ENCODE peak calls at places on chromosomes 16 and 17, in ten cellular contexts. D is activated CD4-positive, alpha-beta T cell treated with anti-CD3 and anti-CD28 coated beads for 48 hours; G is HCT116; K is fibroblast of the aortic adventitia; B is NCI-H460; S is NCI-H2107; O is iPS-NIHi11; P is suprapubic skin; N is heart left ventricle; E is left ventricle myocardium inferior. C is an unnamed sample.

GRCh38 chr17:75501378-75502071 is 13.8 kb downstream of the CASKIN2 start:
- DNase-seq in D (no peak), G (no peak), K (no peak), B (no peak), S (no peak), O (no peak), P (no peak), N (no peak), E (no peak), C (no peak)

GRCh38 chr17:8935194-8935593 is 30.3 kb downstream of the PIK3R5 start:
- DNase-seq in D (peak), G (no peak), K (no peak), B (peak), S (no peak), O (no peak), P (no peak), N (no peak), E (no peak), C (no peak)

GRCh38 chr17:63705657-63706056 is 5.7 kb upstream of the LIMD2 start:
- DNase-seq in D (no peak), G (no peak), K (no peak), B (no peak), S (no peak), O (no peak), P (peak), N (no peak), E (no peak), C (peak)

GRCh38 chr17:42233148-42233547 is 38.9 kb upstream of the GHDC start:
- DNase-seq in D (no peak), G (no peak), K (peak), B (no peak), S (no peak), O (no peak), P (no peak), N (no peak), E (no peak), C (no peak)

GRCh38 chr16:87598431-87598830 is 3.9 kb upstream of the JPH3 start:
- DNase-seq in D (no peak), G (no peak), K (no peak), B (no peak), S (no peak), O (no peak), P (no peak), N (no peak), E (no peak), C (no peak)

GRCh38 chr17:79084291-79085153 is 9.9 kb downstream of the ENGASE start:
- DNase-seq in D (no peak), G (no peak), K (no peak), B (no peak), S (no peak), O (no peak), P (no peak), N (no peak), E (no peak), C (no peak)

GRCh38 chr17:35052240-35052608 is 11.3 kb downstream of the RFFL start:
- DNase-seq in D (no peak), G (no peak), K (no peak), B (no peak), S (no peak), O (no peak), P (no peak), N (no peak), E (no peak), C (no peak)

GRCh38 chr17:59618894-59619312 is 792 bp upstream of the CLTC start:
- DNase-seq in D (no peak), G (no peak), K (no peak), B (no peak), S (peak), O (peak), P (no peak), N (peak), E (no peak), C (no peak)

GRCh38 chr17:28716740-28717577 is 709 bp downstream of the RAB34 start:
- DNase-seq in D (peak), G (no peak), K (peak), B (no peak), S (no peak), O (no peak), P (no peak), N (peak), E (peak), C (no peak)

GRCh38 chr17:69828087-69828486 is 246.9 kb upstream of the KCNJ16 start:
- DNase-seq in D (no peak), G (no peak), K (peak), B (no peak), S (no peak), O (no peak), P (no peak), N (peak), E (peak), C (peak)

GRCh38 chr17:57962441-57963148 is 7.4 kb upstream of the CUEDC1 start:
- DNase-seq in D (no peak), G (no peak), K (no peak), B (no peak), S (no peak), O (no peak), P (peak), N (no peak), E (no peak), C (no peak)

GRCh38 chr16:19589106-19589505 is 33.6 kb downstream of the VPS35L start:
- DNase-seq in D (no peak), G (no peak), K (no peak), B (no peak), S (no peak), O (no peak), P (no peak), N (no peak), E (no peak), C (no peak)

GRCh38 chr16:17448640-17449638 is 21.8 kb downstream of the XYLT1 start:
- DNase-seq in D (peak), G (no peak), K (no peak), B (peak), S (no peak), O (no peak), P (no peak), N (peak), E (peak), C (no peak)

GRCh38 chr17:10666921-10667320 is 9.8 kb upstream of the MYH3 start:
- DNase-seq in D (no peak), G (no peak), K (no peak), B (no peak), S (no peak), O (no peak), P (no peak), N (no peak), E (no peak), C (no peak)

GRCh38 chr16:68237243-68238028 is 1.5 kb upstream of the ESRP2 start:
- DNase-seq in D (peak), G (peak), K (peak), B (peak), S (peak), O (peak), P (peak), N (peak), E (peak), C (peak)

GRCh38 chr17:80952291-80952690 is 39.4 kb upstream of the CHMP6 start:
- DNase-seq in D (no peak), G (no peak), K (no peak), B (no peak), S (no peak), O (no peak), P (no peak), N (no peak), E (no peak), C (no peak)

GRCh38 chr16:84115919-84116719 is 623 bp downstream of the MBTPS1 start:
- DNase-seq in D (peak), G (no peak), K (peak), B (no peak), S (no peak), O (no peak), P (no peak), N (no peak), E (no peak), C (peak)

GRCh38 chr17:34673995-34674900 is 94.9 kb downstream of the TMEM132E start:
- DNase-seq in D (no peak), G (no peak), K (no peak), B (no peak), S (peak), O (no peak), P (no peak), N (no peak), E (no peak), C (peak)

GRCh38 chr17:2083613-2084128 is 28.8 kb downstream of the HIC1 start:
- DNase-seq in D (no peak), G (no peak), K (no peak), B (no peak), S (no peak), O (no peak), P (no peak), N (no peak), E (no peak), C (no peak)

GRCh38 chr16:28092721-28093382 is 29.3 kb upstream of the GSG1L start:
- DNase-seq in D (no peak), G (no peak), K (no peak), B (no peak), S (no peak), O (peak), P (no peak), N (no peak), E (no peak), C (peak)

GRCh38 chr17:41800601-41801373 is 11.0 kb downstream of the P3H4 start:
- DNase-seq in D (no peak), G (peak), K (peak), B (peak), S (no peak), O (peak), P (no peak), N (no peak), E (no peak), C (peak)

GRCh38 chr17:44334315-44335181 is 9.9 kb upstream of the SLC25A39 start:
- DNase-seq in D (no peak), G (no peak), K (no peak), B (no peak), S (no peak), O (no peak), P (no peak), N (no peak), E (no peak), C (no peak)

GRCh38 chr16:89443727-89444084 is 46.7 kb downstream of the ANKRD11 start:
- DNase-seq in D (no peak), G (no peak), K (no peak), B (no peak), S (no peak), O (no peak), P (no peak), N (no peak), E (peak), C (peak)

GRCh38 chr16:3625911-3626732 is 14.7 kb upstream of the SLX4 start:
- DNase-seq in D (no peak), G (no peak), K (peak), B (no peak), S (no peak), O (no peak), P (peak), N (no peak), E (no peak), C (no peak)

GRCh38 chr16:22948603-22949368 is 134.8 kb downstream of the HS3ST2 start:
- DNase-seq in D (peak), G (peak), K (peak), B (peak), S (no peak), O (peak), P (peak), N (peak), E (peak), C (peak)

GRCh38 chr16:85522842-85523601 is 90.1 kb upstream of the GSE1 start:
- DNase-seq in D (no peak), G (no peak), K (peak), B (peak), S (no peak), O (no peak), P (no peak), N (peak), E (no peak), C (peak)

C was measured in NCI-H69.